ENCODE peak calls at places on chromosomes 7 and 10, in ten cellular contexts. One of them, this sample, is unnamed.

GRCh38 chr7:9097565-9098060 is 664.2 kb downstream of the NXPH1 start:
- DNase-seq in mesenchymal stem cell: no peak
- DNase-seq in right lobe of liver: no peak
- DNase-seq in small intestine: no peak
- DNase-seq in naive thymus-derived CD4-positive, alpha-beta T cell: no peak
- DNase-seq in HepG2: no peak
- DNase-seq in esophagus squamous epithelium: no peak
- DNase-seq in neuronal stem cell: no peak
- DNase-seq in GM23338: no peak
- DNase-seq in adrenal gland: no peak
- DNase-seq in this sample: no peak

GRCh38 chr7:125485223-125485622 is 555.6 kb upstream of the POT1 start:
- DNase-seq in mesenchymal stem cell: no peak
- DNase-seq in right lobe of liver: no peak
- DNase-seq in small intestine: no peak
- DNase-seq in naive thymus-derived CD4-positive, alpha-beta T cell: no peak
- DNase-seq in HepG2: no peak
- DNase-seq in esophagus squamous epithelium: no peak
- DNase-seq in neuronal stem cell: no peak
- DNase-seq in GM23338: no peak
- DNase-seq in adrenal gland: no peak
- DNase-seq in this sample: no peak

GRCh38 chr7:132837529-132837928 is 244.4 kb downstream of the CHCHD3 start:
- DNase-seq in mesenchymal stem cell: peak; percentile 61
- DNase-seq in right lobe of liver: no peak
- DNase-seq in small intestine: no peak
- DNase-seq in naive thymus-derived CD4-positive, alpha-beta T cell: no peak
- DNase-seq in HepG2: no peak
- DNase-seq in esophagus squamous epithelium: no peak
- DNase-seq in neuronal stem cell: no peak
- DNase-seq in GM23338: no peak
- DNase-seq in adrenal gland: peak; percentile 29
- DNase-seq in this sample: no peak

GRCh38 chr10:92244796-92245195 is 46.1 kb downstream of the CPEB3 start:
- DNase-seq in mesenchymal stem cell: no peak
- DNase-seq in right lobe of liver: no peak
- DNase-seq in small intestine: no peak
- DNase-seq in naive thymus-derived CD4-positive, alpha-beta T cell: no peak
- DNase-seq in HepG2: no peak
- DNase-seq in esophagus squamous epithelium: no peak
- DNase-seq in neuronal stem cell: no peak
- DNase-seq in GM23338: no peak
- DNase-seq in adrenal gland: no peak
- DNase-seq in this sample: no peak

GRCh38 chr10:36765777-36766176 is 359.6 kb upstream of the ANKRD30A start:
- DNase-seq in mesenchymal stem cell: no peak
- DNase-seq in right lobe of liver: no peak
- DNase-seq in small intestine: no peak
- DNase-seq in naive thymus-derived CD4-positive, alpha-beta T cell: no peak
- DNase-seq in HepG2: no peak
- DNase-seq in esophagus squamous epithelium: no peak
- DNase-seq in neuronal stem cell: no peak
- DNase-seq in GM23338: no peak
- DNase-seq in adrenal gland: no peak
- DNase-seq in this sample: no peak

GRCh38 chr10:1475095-1475583 is 262.2 kb downstream of the ADARB2 start:
- DNase-seq in mesenchymal stem cell: no peak
- DNase-seq in right lobe of liver: no peak
- DNase-seq in small intestine: no peak
- DNase-seq in naive thymus-derived CD4-positive, alpha-beta T cell: no peak
- DNase-seq in HepG2: no peak
- DNase-seq in esophagus squamous epithelium: no peak
- DNase-seq in neuronal stem cell: no peak
- DNase-seq in GM23338: no peak
- DNase-seq in adrenal gland: no peak
- DNase-seq in this sample: no peak

GRCh38 chr7:117202511-117202910 is 120.3 kb downstream of the WNT2 start:
- DNase-seq in mesenchymal stem cell: no peak
- DNase-seq in right lobe of liver: no peak
- DNase-seq in small intestine: no peak
- DNase-seq in naive thymus-derived CD4-positive, alpha-beta T cell: no peak
- DNase-seq in HepG2: no peak
- DNase-seq in esophagus squamous epithelium: no peak
- DNase-seq in neuronal stem cell: no peak
- DNase-seq in GM23338: no peak
- DNase-seq in adrenal gland: no peak
- DNase-seq in this sample: peak; percentile 14

GRCh38 chr10:79068203-79068561 is 584 bp upstream of the ZMIZ1 start:
- DNase-seq in mesenchymal stem cell: no peak
- DNase-seq in right lobe of liver: no peak
- DNase-seq in small intestine: no peak
- DNase-seq in naive thymus-derived CD4-positive, alpha-beta T cell: peak; percentile 59
- DNase-seq in HepG2: no peak
- DNase-seq in esophagus squamous epithelium: no peak
- DNase-seq in neuronal stem cell: peak; percentile 49
- DNase-seq in GM23338: peak; percentile 57
- DNase-seq in adrenal gland: no peak
- DNase-seq in this sample: no peak

GRCh38 chr7:140230517-140230861 is 53.7 kb upstream of the KDM7A start:
- DNase-seq in mesenchymal stem cell: no peak
- DNase-seq in right lobe of liver: peak; percentile 70
- DNase-seq in small intestine: peak; percentile 77
- DNase-seq in naive thymus-derived CD4-positive, alpha-beta T cell: peak; percentile 84
- DNase-seq in HepG2: peak; percentile 35
- DNase-seq in esophagus squamous epithelium: peak; percentile 35
- DNase-seq in neuronal stem cell: peak; percentile 4
- DNase-seq in GM23338: no peak
- DNase-seq in adrenal gland: peak; percentile 8
- DNase-seq in this sample: no peak

GRCh38 chr7:50473531-50473930 is 23.4 kb upstream of the FIGNL1 start:
- DNase-seq in mesenchymal stem cell: no peak
- DNase-seq in right lobe of liver: no peak
- DNase-seq in small intestine: no peak
- DNase-seq in naive thymus-derived CD4-positive, alpha-beta T cell: no peak
- DNase-seq in HepG2: no peak
- DNase-seq in esophagus squamous epithelium: no peak
- DNase-seq in neuronal stem cell: no peak
- DNase-seq in GM23338: no peak
- DNase-seq in adrenal gland: peak; percentile 43
- DNase-seq in this sample: no peak

GRCh38 chr10:72337039-72337629 is 17.6 kb downstream of the DNAJB12 start:
- DNase-seq in mesenchymal stem cell: peak; percentile 76
- DNase-seq in right lobe of liver: peak; percentile 89
- DNase-seq in small intestine: peak; percentile 75
- DNase-seq in naive thymus-derived CD4-positive, alpha-beta T cell: peak; percentile 77
- DNase-seq in HepG2: peak; percentile 63
- DNase-seq in esophagus squamous epithelium: no peak
- DNase-seq in neuronal stem cell: peak; percentile 64
- DNase-seq in GM23338: peak; percentile 76
- DNase-seq in adrenal gland: peak; percentile 95
- DNase-seq in this sample: peak; percentile 86

GRCh38 chr7:51256916-51257315 is 59.7 kb downstream of the COBL start:
- DNase-seq in mesenchymal stem cell: no peak
- DNase-seq in right lobe of liver: no peak
- DNase-seq in small intestine: no peak
- DNase-seq in naive thymus-derived CD4-positive, alpha-beta T cell: no peak
- DNase-seq in HepG2: no peak
- DNase-seq in esophagus squamous epithelium: no peak
- DNase-seq in neuronal stem cell: no peak
- DNase-seq in GM23338: no peak
- DNase-seq in adrenal gland: no peak
- DNase-seq in this sample: no peak

GRCh38 chr7:5491251-5492044 is 67.8 kb upstream of the TNRC18 start:
- DNase-seq in mesenchymal stem cell: no peak
- DNase-seq in right lobe of liver: no peak
- DNase-seq in small intestine: no peak
- DNase-seq in naive thymus-derived CD4-positive, alpha-beta T cell: no peak
- DNase-seq in HepG2: no peak
- DNase-seq in esophagus squamous epithelium: no peak
- DNase-seq in neuronal stem cell: no peak
- DNase-seq in GM23338: no peak
- DNase-seq in adrenal gland: no peak
- DNase-seq in this sample: no peak

GRCh38 chr10:4981722-4982471 is 18.7 kb downstream of the AKR1C1 start:
- DNase-seq in mesenchymal stem cell: peak; percentile 34
- DNase-seq in right lobe of liver: no peak
- DNase-seq in small intestine: peak; percentile 91
- DNase-seq in naive thymus-derived CD4-positive, alpha-beta T cell: no peak
- DNase-seq in HepG2: peak; percentile 79
- DNase-seq in esophagus squamous epithelium: no peak
- DNase-seq in neuronal stem cell: peak; percentile 33
- DNase-seq in GM23338: peak; percentile 91
- DNase-seq in adrenal gland: peak; percentile 55
- DNase-seq in this sample: peak; percentile 73

DNA sequence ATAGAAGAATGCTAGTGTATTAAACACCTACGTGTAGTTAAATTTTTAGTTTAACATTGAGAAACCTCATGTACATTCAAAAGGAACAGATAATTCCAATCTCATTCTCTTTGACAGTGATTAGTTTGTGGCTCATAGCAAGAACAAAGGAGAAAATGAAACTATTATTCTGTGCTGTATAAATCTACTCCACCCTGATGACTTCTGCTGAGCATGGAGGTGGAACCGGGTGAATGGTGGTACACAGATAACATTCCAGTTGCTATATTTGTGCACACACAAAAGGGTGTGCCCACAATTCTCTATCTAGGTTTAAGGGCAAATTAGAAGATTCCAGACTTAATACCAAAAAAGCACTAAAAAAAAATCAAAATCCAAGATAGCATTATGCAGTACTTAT is 17.0 kb upstream of the RALA start:
- DNase-seq in mesenchymal stem cell: no peak
- DNase-seq in right lobe of liver: no peak
- DNase-seq in small intestine: peak; percentile 55
- DNase-seq in naive thymus-derived CD4-positive, alpha-beta T cell: no peak
- DNase-seq in HepG2: no peak
- DNase-seq in esophagus squamous epithelium: no peak
- DNase-seq in neuronal stem cell: no peak
- DNase-seq in GM23338: no peak
- DNase-seq in adrenal gland: no peak
- DNase-seq in this sample: no peak
- H3K27ac ChIP-seq in mesenchymal stem cell: no peak overlapping the region
- H3K27ac ChIP-seq in right lobe of liver: no peak overlapping the region
- H3K27ac ChIP-seq in small intestine: no peak overlapping the region
- H3K27ac ChIP-seq in naive thymus-derived CD4-positive, alpha-beta T cell: no peak overlapping the region
- H3K27ac ChIP-seq in HepG2: no peak overlapping the region
- H3K27ac ChIP-seq in esophagus squamous epithelium: peak overlapping the region; percentile 65
- H3K27ac ChIP-seq in neuronal stem cell: no peak overlapping the region
- H3K27ac ChIP-seq in GM23338: no peak overlapping the region
- H3K27ac ChIP-seq in adrenal gland: no peak overlapping the region
- H3K27ac ChIP-seq in this sample: no peak overlapping the region

GRCh38 chr10:29323387-29323786 is 34.5 kb downstream of the LYZL1 start:
- DNase-seq in mesenchymal stem cell: no peak
- DNase-seq in right lobe of liver: no peak
- DNase-seq in small intestine: no peak
- DNase-seq in naive thymus-derived CD4-positive, alpha-beta T cell: no peak
- DNase-seq in HepG2: no peak
- DNase-seq in esophagus squamous epithelium: no peak
- DNase-seq in neuronal stem cell: no peak
- DNase-seq in GM23338: no peak
- DNase-seq in adrenal gland: no peak
- DNase-seq in this sample: no peak

GRCh38 chr10:29321656-29322055 is 32.8 kb downstream of the LYZL1 start:
- DNase-seq in mesenchymal stem cell: no peak
- DNase-seq in right lobe of liver: no peak
- DNase-seq in small intestine: no peak
- DNase-seq in naive thymus-derived CD4-positive, alpha-beta T cell: no peak
- DNase-seq in HepG2: no peak
- DNase-seq in esophagus squamous epithelium: no peak
- DNase-seq in neuronal stem cell: no peak
- DNase-seq in GM23338: no peak
- DNase-seq in adrenal gland: no peak
- DNase-seq in this sample: no peak

GRCh38 chr10:29322918-29323317 is 34.0 kb downstream of the LYZL1 start:
- DNase-seq in mesenchymal stem cell: no peak
- DNase-seq in right lobe of liver: no peak
- DNase-seq in small intestine: no peak
- DNase-seq in naive thymus-derived CD4-positive, alpha-beta T cell: no peak
- DNase-seq in HepG2: no peak
- DNase-seq in esophagus squamous epithelium: no peak
- DNase-seq in neuronal stem cell: no peak
- DNase-seq in GM23338: no peak
- DNase-seq in adrenal gland: no peak
- DNase-seq in this sample: no peak

GRCh38 chr10:29326299-29326698 is 37.4 kb downstream of the LYZL1 start:
- DNase-seq in mesenchymal stem cell: no peak
- DNase-seq in right lobe of liver: no peak
- DNase-seq in small intestine: no peak
- DNase-seq in naive thymus-derived CD4-positive, alpha-beta T cell: no peak
- DNase-seq in HepG2: no peak
- DNase-seq in esophagus squamous epithelium: no peak
- DNase-seq in neuronal stem cell: no peak
- DNase-seq in GM23338: no peak
- DNase-seq in adrenal gland: no peak
- DNase-seq in this sample: no peak

GRCh38 chr10:29324220-29324831 is 35.5 kb downstream of the LYZL1 start:
- DNase-seq in mesenchymal stem cell: peak; percentile 45
- DNase-seq in right lobe of liver: peak; percentile 72
- DNase-seq in small intestine: no peak
- DNase-seq in naive thymus-derived CD4-positive, alpha-beta T cell: no peak
- DNase-seq in HepG2: peak; percentile 71
- DNase-seq in esophagus squamous epithelium: no peak
- DNase-seq in neuronal stem cell: no peak
- DNase-seq in GM23338: no peak
- DNase-seq in adrenal gland: no peak
- DNase-seq in this sample: peak; percentile 23
- H3K27ac ChIP-seq in mesenchymal stem cell: no peak overlapping the region
- H3K27ac ChIP-seq in right lobe of liver: peak overlapping the region; percentile 88
- H3K27ac ChIP-seq in small intestine: no peak overlapping the region
- H3K27ac ChIP-seq in naive thymus-derived CD4-positive, alpha-beta T cell: no peak overlapping the region
- H3K27ac ChIP-seq in HepG2: peak overlapping the region; percentile 56
- H3K27ac ChIP-seq in esophagus squamous epithelium: no peak overlapping the region
- H3K27ac ChIP-seq in neuronal stem cell: no peak overlapping the region
- H3K27ac ChIP-seq in GM23338: no peak overlapping the region
- H3K27ac ChIP-seq in adrenal gland: no peak overlapping the region
- H3K27ac ChIP-seq in this sample: peak overlapping the region; percentile 96

DNA sequence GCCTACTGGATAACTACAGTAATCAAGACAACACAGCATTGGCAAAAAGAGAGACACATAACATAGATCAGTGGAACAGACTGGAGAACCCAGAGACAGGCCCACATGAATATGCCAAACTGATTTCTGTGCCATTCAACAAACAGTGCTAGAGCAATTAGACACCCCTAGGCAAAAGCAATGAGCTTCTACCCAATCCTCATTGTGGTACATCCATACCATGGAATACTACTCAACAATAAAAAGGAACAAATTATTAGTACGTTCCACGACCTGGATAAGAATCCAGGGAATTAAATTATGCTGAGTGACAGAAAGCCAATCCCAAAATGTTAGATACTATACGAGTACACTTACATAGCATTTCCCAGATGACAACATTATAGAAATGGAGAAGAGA is 2.8 kb upstream of the SVIL start:
- DNase-seq in mesenchymal stem cell: no peak
- DNase-seq in right lobe of liver: no peak
- DNase-seq in small intestine: no peak
- DNase-seq in naive thymus-derived CD4-positive, alpha-beta T cell: no peak
- DNase-seq in HepG2: no peak
- DNase-seq in esophagus squamous epithelium: no peak
- DNase-seq in neuronal stem cell: no peak
- DNase-seq in GM23338: no peak
- DNase-seq in adrenal gland: no peak
- DNase-seq in this sample: no peak
- H3K27ac ChIP-seq in mesenchymal stem cell: no peak overlapping the region
- H3K27ac ChIP-seq in right lobe of liver: no peak overlapping the region
- H3K27ac ChIP-seq in small intestine: no peak overlapping the region
- H3K27ac ChIP-seq in naive thymus-derived CD4-positive, alpha-beta T cell: no peak overlapping the region
- H3K27ac ChIP-seq in HepG2: no peak overlapping the region
- H3K27ac ChIP-seq in esophagus squamous epithelium: peak overlapping the region; percentile 96
- H3K27ac ChIP-seq in neuronal stem cell: no peak overlapping the region
- H3K27ac ChIP-seq in GM23338: no peak overlapping the region
- H3K27ac ChIP-seq in adrenal gland: no peak overlapping the region
- H3K27ac ChIP-seq in this sample: no peak overlapping the region

GRCh38 chr7:41058986-41059741 is 643.7 kb downstream of the INHBA start:
- DNase-seq in mesenchymal stem cell: peak; percentile 6
- DNase-seq in right lobe of liver: no peak
- DNase-seq in small intestine: peak; percentile 68
- DNase-seq in naive thymus-derived CD4-positive, alpha-beta T cell: no peak
- DNase-seq in HepG2: no peak
- DNase-seq in esophagus squamous epithelium: no peak
- DNase-seq in neuronal stem cell: no peak
- DNase-seq in GM23338: peak; percentile 67
- DNase-seq in adrenal gland: no peak
- DNase-seq in this sample: peak; percentile 18
- H3K27ac ChIP-seq in mesenchymal stem cell: no peak overlapping the region
- H3K27ac ChIP-seq in right lobe of liver: no peak overlapping the region
- H3K27ac ChIP-seq in small intestine: no peak overlapping the region
- H3K27ac ChIP-seq in naive thymus-derived CD4-positive, alpha-beta T cell: no peak overlapping the region
- H3K27ac ChIP-seq in HepG2: no peak overlapping the region
- H3K27ac ChIP-seq in esophagus squamous epithelium: no peak overlapping the region
- H3K27ac ChIP-seq in neuronal stem cell: no peak overlapping the region
- H3K27ac ChIP-seq in GM23338: peak overlapping the region; percentile 52
- H3K27ac ChIP-seq in adrenal gland: no peak overlapping the region
- H3K27ac ChIP-seq in this sample: no peak overlapping the region

This sample was measured in cardiac muscle cell.